ENCODE peak calls at places on chromosomes 5 and 9, in four cellular contexts. One of them, this sample, is unnamed.

GRCh38 chr9:92974696-92975451 is 27.6 kb downstream of the FGD3 start:
- DNase-seq in HTR-8/SVneo: no peak
- DNase-seq in hypothalamus: no peak
- DNase-seq in NCI-H774: no peak
- DNase-seq in this sample: no peak

GRCh38 chr9:113444736-113445135 is 18.8 kb upstream of the RGS3 start:
- DNase-seq in HTR-8/SVneo: no peak
- DNase-seq in hypothalamus: no peak
- DNase-seq in NCI-H774: no peak
- DNase-seq in this sample: no peak

GRCh38 chr9:84953797-84954695 is 284.5 kb downstream of the NTRK2 start:
- DNase-seq in HTR-8/SVneo: peak; percentile 40
- DNase-seq in hypothalamus: peak; percentile 47
- DNase-seq in NCI-H774: peak; percentile 53
- DNase-seq in this sample: peak; percentile 71

GRCh38 chr9:116331241-116331640 is 177.7 kb downstream of the PAPPA start:
- DNase-seq in HTR-8/SVneo: no peak
- DNase-seq in hypothalamus: no peak
- DNase-seq in NCI-H774: no peak
- DNase-seq in this sample: no peak

GRCh38 chr9:126860757-126861466 is 473 bp downstream of the ZBTB34 start:
- DNase-seq in HTR-8/SVneo: peak; percentile 22
- DNase-seq in hypothalamus: no peak
- DNase-seq in NCI-H774: no peak
- DNase-seq in this sample: peak; percentile 33

GRCh38 chr5:32880781-32881180 is 169.7 kb downstream of the NPR3 start:
- DNase-seq in HTR-8/SVneo: no peak
- DNase-seq in hypothalamus: no peak
- DNase-seq in NCI-H774: no peak
- DNase-seq in this sample: no peak

GRCh38 chr9:123567013-123567412 is 211.0 kb downstream of the CRB2 start:
- DNase-seq in HTR-8/SVneo: no peak
- DNase-seq in hypothalamus: no peak
- DNase-seq in NCI-H774: no peak
- DNase-seq in this sample: no peak

GRCh38 chr9:76216161-76216649 is 178.0 kb downstream of the RFK start:
- DNase-seq in HTR-8/SVneo: peak; percentile 44
- DNase-seq in hypothalamus: no peak
- DNase-seq in NCI-H774: no peak
- DNase-seq in this sample: no peak

GRCh38 chr5:54215233-54215736 is 95.1 kb downstream of the ARL15 start:
- DNase-seq in HTR-8/SVneo: no peak
- DNase-seq in hypothalamus: no peak
- DNase-seq in NCI-H774: no peak
- DNase-seq in this sample: no peak

GRCh38 chr5:177496111-177497010 is 1.0 kb downstream of the PDLIM7 start:
- DNase-seq in HTR-8/SVneo: peak; percentile 90
- DNase-seq in hypothalamus: peak; percentile 22
- DNase-seq in NCI-H774: peak; percentile 9
- DNase-seq in this sample: no peak

GRCh38 chr5:76692274-76692540 is 23.7 kb upstream of the F2R start:
- DNase-seq in HTR-8/SVneo: no peak
- DNase-seq in hypothalamus: no peak
- DNase-seq in NCI-H774: no peak
- DNase-seq in this sample: no peak

GRCh38 chr9:8762676-8763075 is 963.1 kb upstream of the DMAC1 start:
- DNase-seq in HTR-8/SVneo: no peak
- DNase-seq in hypothalamus: no peak
- DNase-seq in NCI-H774: no peak
- DNase-seq in this sample: no peak

GRCh38 chr9:36436909-36437308 is 36.8 kb upstream of the RNF38 start:
- DNase-seq in HTR-8/SVneo: no peak
- DNase-seq in hypothalamus: no peak
- DNase-seq in NCI-H774: no peak
- DNase-seq in this sample: no peak

GRCh38 chr9:116070256-116070914 is 83.2 kb upstream of the PAPPA start:
- DNase-seq in HTR-8/SVneo: no peak
- DNase-seq in hypothalamus: no peak
- DNase-seq in NCI-H774: no peak
- DNase-seq in this sample: no peak

GRCh38 chr5:107878676-107879075 is 207.9 kb upstream of the EFNA5 start:
- DNase-seq in HTR-8/SVneo: no peak
- DNase-seq in hypothalamus: no peak
- DNase-seq in NCI-H774: no peak
- DNase-seq in this sample: no peak

GRCh38 chr5:10856646-10857332 is 95.8 kb upstream of the DAP start:
- DNase-seq in HTR-8/SVneo: peak; percentile 78
- DNase-seq in hypothalamus: peak; percentile 6
- DNase-seq in NCI-H774: no peak
- DNase-seq in this sample: peak; percentile 58

GRCh38 chr5:51811883-51812282 is 428.6 kb downstream of the ISL1 start:
- DNase-seq in HTR-8/SVneo: no peak
- DNase-seq in hypothalamus: no peak
- DNase-seq in NCI-H774: no peak
- DNase-seq in this sample: no peak